ENCODE peak calls at places on chromosomes 11 and 22, in eight cellular contexts. Z, C, U, H, Y, V, A and L are unnamed samples.

GRCh38 chr11:74388678-74389327 is 9.4 kb downstream of the PGM2L1 start:
- DNase-seq in Z (peak), C (peak), U (peak), H (no peak), Y (peak), V (peak), A (peak), L (no peak)

GRCh38 chr11:66069715-66070603 is at the start of gene PACS1:
- DNase-seq in Z (peak), C (peak), U (peak), H (peak), Y (peak), V (peak), A (no peak), L (no peak)

GRCh38 chr11:69125861-69126260 is 29.9 kb upstream of the SMIM38 start:
- DNase-seq in Z (no peak), C (no peak), U (no peak), H (peak), Y (no peak), V (no peak), A (no peak), L (no peak)

GRCh38 chr11:57763568-57763967 is 2.0 kb downstream of the CTNND1 start:
- DNase-seq in Z (no peak), C (no peak), U (peak), H (no peak), Y (no peak), V (peak), A (no peak), L (no peak)

GRCh38 chr11:69356703-69357457 is 62.9 kb downstream of the MYEOV start:
- DNase-seq in Z (no peak), C (peak), U (no peak), H (no peak), Y (no peak), V (no peak), A (no peak), L (no peak)

GRCh38 chr11:131633978-131634377 is 263.6 kb downstream of the NTM start:
- DNase-seq in Z (no peak), C (no peak), U (no peak), H (no peak), Y (no peak), V (no peak), A (no peak), L (no peak)

GRCh38 chr22:38609371-38609770 is 39.4 kb upstream of the DMC1 start:
- DNase-seq in Z (no peak), C (no peak), U (no peak), H (no peak), Y (no peak), V (no peak), A (no peak), L (no peak)

GRCh38 chr11:69878927-69879733 is 59.9 kb upstream of the FGF3 start:
- DNase-seq in Z (peak), C (no peak), U (no peak), H (peak), Y (no peak), V (no peak), A (no peak), L (no peak)

GRCh38 chr22:37567991-37568390 is 7.7 kb downstream of the CDC42EP1 start:
- DNase-seq in Z (no peak), C (no peak), U (no peak), H (no peak), Y (no peak), V (no peak), A (no peak), L (no peak)

GRCh38 chr11:132604446-132604845 is 927.9 kb downstream of the OPCML start:
- DNase-seq in Z (no peak), C (no peak), U (no peak), H (no peak), Y (no peak), V (no peak), A (no peak), L (no peak)

GRCh38 chr11:35227551-35228341 is 88.8 kb downstream of the CD44 start:
- DNase-seq in Z (no peak), C (no peak), U (no peak), H (no peak), Y (no peak), V (no peak), A (no peak), L (no peak)

GRCh38 chr22:45082795-45083194 is 73.0 kb upstream of the PHF21B start:
- DNase-seq in Z (no peak), C (no peak), U (no peak), H (no peak), Y (no peak), V (no peak), A (no peak), L (no peak)

GRCh38 chr22:45896153-45896951 is 80.6 kb downstream of the WNT7B start:
- DNase-seq in Z (no peak), C (no peak), U (no peak), H (no peak), Y (peak), V (peak), A (no peak), L (no peak)

GRCh38 chr22:38505595-38506117 is 455 bp downstream of the DDX17 start:
- DNase-seq in Z (peak), C (peak), U (peak), H (peak), Y (peak), V (peak), A (no peak), L (no peak)

GRCh38 chr11:132639986-132640385 is 892.3 kb downstream of the OPCML start:
- DNase-seq in Z (no peak), C (no peak), U (no peak), H (no peak), Y (no peak), V (no peak), A (no peak), L (no peak)

GRCh38 chr11:62976109-62976508 is 8.7 kb downstream of the SLC22A6 start:
- DNase-seq in Z (no peak), C (no peak), U (no peak), H (no peak), Y (no peak), V (no peak), A (no peak), L (no peak)

GRCh38 chr22:30609260-30610185 is 2.5 kb downstream of the TCN2 start:
- DNase-seq in Z (peak), C (peak), U (peak), H (no peak), Y (no peak), V (no peak), A (no peak), L (no peak)

GRCh38 chr11:28632338-28632737 is 524.1 kb downstream of the METTL15 start:
- DNase-seq in Z (no peak), C (no peak), U (no peak), H (no peak), Y (no peak), V (no peak), A (no peak), L (no peak)

GRCh38 chr11:134024420-134025085 is 44.3 kb upstream of the JAM3 start:
- DNase-seq in Z (no peak), C (no peak), U (no peak), H (no peak), Y (no peak), V (no peak), A (no peak), L (no peak)

GRCh38 chr11:78350646-78351165 is 66.9 kb downstream of the GAB2 start:
- DNase-seq in Z (peak), C (no peak), U (peak), H (no peak), Y (no peak), V (no peak), A (no peak), L (no peak)

GRCh38 chr11:130631119-130631518 is 182.7 kb downstream of the ADAMTS15 start:
- DNase-seq in Z (no peak), C (no peak), U (peak), H (no peak), Y (no peak), V (no peak), A (peak), L (no peak)

DNA sequence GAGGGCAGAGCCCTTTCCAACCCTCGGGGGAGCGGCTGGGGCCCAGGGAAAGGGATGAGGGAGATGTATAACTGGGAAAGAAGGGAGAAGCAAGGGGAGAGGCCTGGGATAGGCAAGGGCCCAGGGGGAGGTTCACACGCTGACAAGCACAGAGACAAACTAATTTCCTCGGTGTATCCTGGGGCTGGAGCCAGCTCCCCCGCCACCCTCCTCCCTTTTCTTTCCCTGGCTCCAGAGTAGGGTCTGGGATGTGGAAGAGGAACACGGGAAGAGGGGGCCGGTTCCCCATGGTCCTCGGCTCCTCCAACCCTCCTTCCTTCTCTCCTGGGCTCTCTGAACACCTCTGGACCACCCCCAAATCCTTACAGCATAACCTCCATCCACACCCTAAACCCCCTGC is 6.9 kb downstream of the CLCF1 start:
- DNase-seq in Z (peak), C (no peak), U (no peak), H (no peak), Y (no peak), V (no peak), A (no peak), L (no peak)
- TF ChIP-seq POLR2AphosphoS5 in Z (peak), C (no peak), U (no peak), H (no peak), Y (no peak), V (no peak), A (no peak), L (no peak)

GRCh38 chr11:102360681-102361080 is 13.7 kb downstream of the BIRC2 start:
- DNase-seq in Z (no peak), C (no peak), U (no peak), H (no peak), Y (no peak), V (no peak), A (no peak), L (no peak)
- H3K4me3 ChIP-seq in Z (no peak), C (no peak), U (no peak), H (no peak), Y (no peak), V (no peak), A (no peak), L (no peak)

GRCh38 chr22:21651521-21652009 is 9.5 kb downstream of the SDF2L1 start:
- DNase-seq in Z (no peak), C (no peak), U (no peak), H (no peak), Y (no peak), V (no peak), A (no peak), L (peak)
- TF ChIP-seq POLR2AphosphoS5 in Z (no peak), C (no peak), U (no peak), H (no peak), Y (no peak), V (no peak), A (no peak), L (no peak)

GRCh38 chr22:50488006-50488677 is 1.5 kb downstream of the MIOX start:
- DNase-seq in Z (no peak), C (no peak), U (no peak), H (no peak), Y (no peak), V (no peak), A (no peak), L (no peak)

GRCh38 chr22:50488886-50489285 is 2.2 kb downstream of the MIOX start:
- DNase-seq in Z (no peak), C (no peak), U (no peak), H (no peak), Y (no peak), V (no peak), A (no peak), L (no peak)

GRCh38 chr22:50485221-50486131 is 1.2 kb upstream of the MIOX start:
- DNase-seq in Z (no peak), C (peak), U (no peak), H (no peak), Y (no peak), V (no peak), A (no peak), L (no peak)

GRCh38 chr22:50487290-50488005 is 789 bp downstream of the MIOX start:
- DNase-seq in Z (no peak), C (no peak), U (no peak), H (no peak), Y (no peak), V (no peak), A (no peak), L (no peak)

DNA sequence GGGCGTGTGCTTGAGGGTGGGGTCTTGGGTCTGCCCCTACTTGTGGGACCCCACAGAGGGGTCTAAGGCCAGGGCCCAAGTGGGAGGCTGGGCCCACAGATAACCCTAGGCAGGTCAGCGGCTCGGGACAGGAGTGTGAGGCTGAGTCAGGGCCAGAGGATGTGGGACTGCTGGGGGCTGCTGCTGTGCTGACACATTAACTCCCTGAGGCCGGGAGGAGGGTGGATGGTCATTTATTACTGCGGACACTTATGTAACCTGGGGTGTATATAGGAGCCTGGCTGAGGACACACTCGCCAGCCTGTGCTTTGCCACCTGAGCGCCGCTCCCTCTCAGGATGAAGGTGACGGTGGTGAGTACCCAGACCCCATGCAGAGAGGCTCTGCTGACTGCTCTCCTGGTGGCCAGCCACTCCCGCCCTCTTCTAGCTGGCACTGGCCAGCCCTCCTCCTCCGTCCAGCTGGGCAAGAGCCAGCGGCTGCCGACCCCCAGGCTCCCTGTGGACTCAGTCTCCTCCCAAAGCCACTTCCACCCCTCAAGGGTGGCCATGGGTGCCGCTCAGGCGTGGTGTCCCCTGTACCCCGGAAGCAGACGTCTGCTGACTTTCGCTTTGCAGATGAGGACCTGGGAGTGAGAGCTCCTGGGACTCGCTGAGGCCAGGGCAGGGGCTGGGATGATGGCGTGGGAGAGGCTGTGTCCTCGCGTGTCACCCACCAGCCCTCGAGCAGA is at the start of gene MIOX:
- DNase-seq in Z (no peak), C (no peak), U (no peak), H (no peak), Y (no peak), V (no peak), A (no peak), L (no peak)
- H3K4me3 ChIP-seq in Z (no peak), C (no peak), U (no peak), H (no peak), Y (no peak), V (no peak), A (no peak), L (peak)